ENCODE peak calls at places on chromosomes 12 and 14, in seven cellular contexts. V, A, N, T, Z, K and D are unnamed samples.

GRCh38 chr12:90729741-90730140 is 225.2 kb downstream of the CCER1 start:
- DNase-seq in V (peak), A (no peak), N (no peak), T (no peak), Z (no peak), K (no peak), D (no peak)

GRCh38 chr14:68143341-68143807 is 323.8 kb downstream of the RAD51B start:
- DNase-seq in V (no peak), A (peak), N (peak), T (peak), Z (peak), K (no peak), D (no peak)

GRCh38 chr14:51219473-51220448 is 20.3 kb upstream of the TMX1 start:
- DNase-seq in V (no peak), A (no peak), N (no peak), T (no peak), Z (no peak), K (no peak), D (no peak)

GRCh38 chr14:63727231-63727735 is 582 bp downstream of the SGPP1 start:
- DNase-seq in V (no peak), A (peak), N (peak), T (peak), Z (peak), K (peak), D (peak)

GRCh38 chr12:75378354-75378753 is 12.5 kb upstream of the GLIPR1L2 start:
- DNase-seq in V (no peak), A (no peak), N (no peak), T (no peak), Z (no peak), K (no peak), D (no peak)

GRCh38 chr14:104821971-104822608 is 21.2 kb downstream of the ZBTB42 start:
- DNase-seq in V (no peak), A (no peak), N (no peak), T (no peak), Z (peak), K (no peak), D (peak)

GRCh38 chr12:31323466-31324115 is 2.4 kb downstream of the SINHCAF start:
- DNase-seq in V (no peak), A (peak), N (peak), T (peak), Z (peak), K (peak), D (peak)

GRCh38 chr14:22314183-22314820 is 274.7 kb downstream of the DAD1 start:
- DNase-seq in V (peak), A (peak), N (no peak), T (peak), Z (no peak), K (peak), D (no peak)

GRCh38 chr14:36515896-36516718 is 3.9 kb downstream of the NKX2-1 start:
- DNase-seq in V (no peak), A (no peak), N (no peak), T (no peak), Z (no peak), K (no peak), D (no peak)

GRCh38 chr12:60107992-60108391 is 512.2 kb downstream of the SLC16A7 start:
- DNase-seq in V (no peak), A (no peak), N (no peak), T (no peak), Z (no peak), K (no peak), D (no peak)

GRCh38 chr12:130764475-130765185 is 48.5 kb upstream of the RIMBP2 start:
- DNase-seq in V (peak), A (no peak), N (no peak), T (no peak), Z (peak), K (no peak), D (no peak)

GRCh38 chr12:111407371-111408115 is 1.8 kb downstream of the SH2B3 start:
- DNase-seq in V (no peak), A (no peak), N (no peak), T (no peak), Z (no peak), K (no peak), D (no peak)

GRCh38 chr14:92461891-92462290 is 51.7 kb upstream of the RIN3 start:
- DNase-seq in V (no peak), A (no peak), N (no peak), T (peak), Z (no peak), K (no peak), D (no peak)

GRCh38 chr12:12810507-12811143 is 2.5 kb upstream of the DDX47 start:
- DNase-seq in V (no peak), A (no peak), N (no peak), T (no peak), Z (no peak), K (no peak), D (no peak)

GRCh38 chr14:85590784-85591183 is 60.8 kb downstream of the FLRT2 start:
- DNase-seq in V (no peak), A (no peak), N (no peak), T (no peak), Z (no peak), K (no peak), D (no peak)

DNA sequence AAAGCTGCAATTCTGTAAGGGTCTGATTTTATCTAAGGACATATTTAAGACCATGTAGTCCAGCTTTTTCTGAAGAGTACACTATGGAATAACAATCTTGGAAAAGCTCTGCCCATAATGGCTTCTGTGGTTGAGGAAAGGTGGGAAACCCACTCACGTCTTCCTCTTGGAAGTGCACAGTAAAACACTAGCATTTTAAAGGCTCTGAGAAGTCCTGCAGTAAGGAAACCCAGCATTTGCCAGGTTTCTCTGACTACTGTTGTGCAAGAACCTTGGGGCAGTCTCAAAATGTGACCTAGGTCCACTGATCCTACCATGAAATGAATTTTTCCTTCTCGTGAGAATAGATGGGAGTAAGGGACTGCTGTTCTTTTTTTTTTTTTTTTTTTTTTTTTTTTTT is 11.9 kb downstream of the MAP1LC3B2 start:
- DNase-seq in V (no peak), A (no peak), N (no peak), T (no peak), Z (no peak), K (no peak), D (no peak)
- TF ChIP-seq POLR2AphosphoS5 in V (no peak), A (no peak), N (no peak), T (no peak), Z (no peak), K (no peak), D (no peak)

GRCh38 chr12:26274441-26275312 is 79.3 kb downstream of the SSPN start:
- DNase-seq in V (peak), A (peak), N (peak), T (peak), Z (peak), K (peak), D (peak)
- TF ChIP-seq POLR2AphosphoS5 in V (peak), A (peak), N (peak), T (peak), Z (peak), K (peak), D (peak)

DNA sequence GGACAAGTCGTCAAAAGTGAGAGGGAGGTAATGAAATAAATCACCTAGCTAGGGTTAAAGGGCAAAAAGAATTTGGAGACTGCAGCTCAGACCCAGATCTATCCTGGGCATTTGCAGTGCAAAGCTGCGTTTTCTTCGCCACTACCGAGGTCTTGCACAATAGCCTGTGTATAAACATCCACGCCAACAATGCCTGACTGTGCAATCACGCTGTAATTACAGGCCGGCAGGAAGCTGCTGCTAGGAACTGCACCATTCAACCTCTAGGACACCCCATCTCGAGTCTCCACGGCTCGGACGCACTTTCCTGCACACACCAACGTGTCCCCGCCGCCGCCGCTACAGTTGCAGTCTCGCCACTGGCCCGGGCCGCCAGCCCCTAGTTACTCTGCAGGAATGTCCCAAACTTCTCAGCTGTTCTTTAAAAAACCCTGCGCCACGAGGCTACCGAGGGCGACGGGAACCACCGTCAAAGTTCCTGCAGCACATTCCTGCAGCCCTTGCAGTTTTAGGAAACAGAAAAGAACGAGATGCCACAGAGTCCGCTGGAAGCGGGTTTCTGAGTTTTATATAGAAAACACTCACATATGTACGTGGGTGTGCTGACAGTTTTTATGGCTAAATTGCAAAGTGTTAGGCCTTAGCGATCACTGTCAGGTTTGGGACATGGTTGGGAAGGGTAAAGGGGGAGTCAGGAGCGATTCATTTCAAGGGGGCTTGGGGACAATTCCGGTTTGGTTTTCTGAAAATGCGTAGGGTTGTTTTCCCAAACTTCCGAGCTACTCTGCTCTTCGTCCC is 65.6 kb upstream of the PTGR2 start:
- DNase-seq in V (peak), A (peak), N (peak), T (peak), Z (peak), K (peak), D (peak)
- TF ChIP-seq POLR2AphosphoS5 in V (peak), A (peak), N (peak), T (peak), Z (peak), K (no peak), D (peak)

DNA sequence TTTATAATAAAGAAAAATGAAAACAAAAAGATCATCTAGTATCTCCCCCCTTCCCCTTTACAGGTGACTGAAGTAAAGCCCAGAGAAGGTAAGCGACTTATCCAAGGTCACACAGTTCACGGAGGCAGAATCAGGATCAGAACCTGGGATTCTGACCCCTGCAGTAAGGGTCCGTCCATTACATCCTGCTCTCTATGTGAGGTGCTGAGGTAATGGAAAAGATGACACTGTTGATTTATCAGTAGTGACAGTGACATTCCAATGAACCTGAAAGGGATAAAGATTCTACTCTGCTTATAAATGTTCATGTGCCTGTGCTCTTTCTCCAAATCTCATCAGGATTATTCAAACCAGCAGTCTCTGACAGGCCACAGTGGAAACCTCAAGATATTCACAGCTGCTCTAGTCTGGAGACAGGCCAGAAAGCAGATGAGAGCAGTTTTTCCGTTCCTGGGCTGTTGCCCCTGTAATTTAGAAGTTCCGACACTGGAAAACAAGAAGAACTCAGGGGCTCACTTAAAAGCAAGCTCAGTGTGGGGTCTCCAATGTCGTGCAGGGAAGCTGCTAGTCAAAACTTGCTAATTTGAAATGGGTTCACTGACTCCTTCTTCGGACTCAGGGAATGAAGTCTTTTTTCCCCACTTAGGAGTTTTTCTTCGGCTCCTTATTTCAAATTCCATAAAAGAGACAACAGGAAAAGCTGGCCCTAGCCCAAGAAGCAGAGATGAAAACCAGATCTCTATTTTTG is 131.7 kb upstream of the EEA1 start:
- DNase-seq in V (no peak), A (no peak), N (peak), T (no peak), Z (peak), K (no peak), D (no peak)
- TF ChIP-seq POLR2AphosphoS5 in V (no peak), A (no peak), N (no peak), T (no peak), Z (peak), K (no peak), D (no peak)

GRCh38 chr12:18923721-18924120 is 185.8 kb downstream of the CAPZA3 start:
- DNase-seq in V (no peak), A (no peak), N (no peak), T (no peak), Z (no peak), K (no peak), D (no peak)
- TF ChIP-seq POLR2AphosphoS5 in V (no peak), A (no peak), N (no peak), T (no peak), Z (no peak), K (no peak), D (no peak)

DNA sequence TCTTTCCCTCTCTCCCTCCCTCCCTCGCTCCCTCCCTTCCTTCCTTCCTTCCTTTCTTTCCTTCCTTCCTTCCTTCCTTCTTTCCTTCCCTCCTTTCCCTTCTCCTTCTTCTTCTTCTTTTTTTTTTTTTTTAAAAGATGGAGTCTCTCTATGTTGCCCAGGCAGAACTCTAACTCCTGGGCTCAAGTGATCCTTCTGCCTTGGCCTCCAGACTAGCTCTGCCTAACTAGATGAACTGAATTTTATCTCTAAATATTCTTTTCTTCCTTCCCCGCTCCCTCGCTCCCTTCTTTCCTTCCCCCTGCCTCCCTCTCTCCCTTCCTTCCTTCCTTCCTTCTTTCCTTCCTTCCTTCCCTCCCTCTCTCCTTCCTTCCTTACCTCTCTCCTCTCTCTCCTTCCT is 170.5 kb upstream of the LHX5 start:
- DNase-seq in V (no peak), A (no peak), N (no peak), T (no peak), Z (no peak), K (no peak), D (no peak)
- TF ChIP-seq POLR2AphosphoS5 in V (no peak), A (no peak), N (no peak), T (no peak), Z (no peak), K (no peak), D (no peak)

GRCh38 chr12:105084251-105085250 is at the start of gene ALDH1L2:
- DNase-seq in V (peak), A (peak), N (peak), T (peak), Z (peak), K (peak), D (peak)
- TF ChIP-seq POLR2AphosphoS5 in V (peak), A (no peak), N (no peak), T (no peak), Z (no peak), K (no peak), D (peak)

GRCh38 chr12:58502857-58503256 is 417.4 kb downstream of the LRIG3 start:
- DNase-seq in V (no peak), A (no peak), N (no peak), T (no peak), Z (no peak), K (no peak), D (no peak)

GRCh38 chr12:58502236-58502635 is 418.1 kb downstream of the LRIG3 start:
- DNase-seq in V (no peak), A (no peak), N (no peak), T (no peak), Z (no peak), K (no peak), D (no peak)

GRCh38 chr12:58503731-58504520 is 416.4 kb downstream of the LRIG3 start:
- DNase-seq in V (no peak), A (no peak), N (no peak), T (no peak), Z (no peak), K (no peak), D (no peak)

GRCh38 chr12:58500399-58500798 is 419.9 kb downstream of the LRIG3 start:
- DNase-seq in V (no peak), A (no peak), N (no peak), T (no peak), Z (no peak), K (no peak), D (no peak)

GRCh38 chr12:58504539-58504938 is 415.8 kb downstream of the LRIG3 start:
- DNase-seq in V (no peak), A (no peak), N (no peak), T (no peak), Z (no peak), K (no peak), D (no peak)
- TF ChIP-seq POLR2AphosphoS5 in V (no peak), A (no peak), N (no peak), T (no peak), Z (no peak), K (no peak), D (no peak)

DNA sequence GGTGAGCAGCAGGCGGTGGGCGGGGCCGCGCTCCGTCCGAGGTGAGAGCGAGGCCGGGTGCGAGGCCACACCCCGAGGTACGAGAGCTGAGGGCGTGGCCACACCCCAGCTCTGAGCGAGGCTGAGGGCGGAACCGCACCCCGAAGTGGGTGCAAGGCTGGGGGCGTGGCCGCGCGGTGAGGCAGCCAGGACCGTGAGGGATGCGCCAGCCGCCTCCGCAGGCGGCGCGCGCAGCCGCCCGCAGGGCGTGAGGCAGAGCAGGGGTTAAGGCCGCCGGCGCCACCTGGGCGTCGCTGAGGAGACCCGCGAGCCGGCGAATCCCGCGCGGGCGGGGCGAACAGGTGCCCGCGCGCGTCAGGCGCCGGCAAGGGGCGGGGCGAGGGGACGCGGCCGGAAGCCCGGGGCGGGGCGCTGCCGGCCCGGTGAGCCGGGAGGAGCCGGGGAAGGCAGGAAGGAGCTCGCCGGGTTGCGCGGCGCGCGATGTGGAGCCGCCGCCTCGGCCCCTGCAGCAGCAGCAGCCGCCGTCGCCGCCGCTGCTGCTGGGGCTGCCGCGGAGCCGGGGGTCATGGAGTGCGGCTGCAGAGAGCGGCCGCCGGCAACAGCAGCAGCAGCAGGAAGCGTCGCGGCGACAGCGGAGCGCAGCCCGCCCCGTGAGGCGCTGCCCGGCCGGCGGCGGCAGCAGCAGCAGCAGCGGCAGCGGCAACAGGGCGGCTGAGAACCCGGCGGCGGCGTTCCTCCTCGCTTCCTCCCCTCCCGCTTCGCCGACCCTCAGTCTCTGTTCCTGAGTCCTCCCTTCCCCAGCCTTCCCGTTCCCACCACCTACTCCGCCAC is at the start of gene BICDL1:
- DNase-seq in V (peak), A (peak), N (no peak), T (peak), Z (no peak), K (peak), D (peak)
- TF ChIP-seq POLR2AphosphoS5 in V (peak), A (no peak), N (no peak), T (no peak), Z (no peak), K (no peak), D (peak)